ENCODE peak calls at places on chromosomes 2 and 18, in six cellular contexts. O is H9, R is mesendoderm, I is mesenchymal stem cell, D is H1, Y is IMR-90. C is an unnamed sample.
A peak's percentile ranks its signal among the peaks of the same experiment; 100 is the strongest.

GRCh38 chr2:176745543-176746331 is 466.9 kb upstream of the HNRNPA3 start:
- DNase-seq in D (no peak), I (no peak), O (no peak), Y (no peak), R (no peak), C (no peak)

GRCh38 chr2:214365549-214365948 is 45.3 kb upstream of the VWC2L start:
- DNase-seq in Y (no peak), O (no peak), D (no peak), I (no peak), R (no peak), C (no peak)

GRCh38 chr18:10878703-10879102 is 270.7 kb downstream of the PIEZO2 start:
- DNase-seq in R (no peak), O (no peak), I (no peak), Y (no peak), D (no peak), C (no peak)

GRCh38 chr2:183032200-183032794 is 6.0 kb downstream of the NCKAP1 start:
- DNase-seq in O (no peak), Y (peak; percentile 64), I (peak; percentile 64), R (no peak), D (no peak), C (no peak)

GRCh38 chr2:174971868-174972781 is 33.1 kb downstream of the CHN1 start:
- DNase-seq in R (peak; percentile 54), D (no peak), I (peak; percentile 53), Y (peak; percentile 75), O (no peak), C (no peak)

GRCh38 chr2:26792720-26793119 is 6.9 kb downstream of the CENPA start:
- DNase-seq in D (no peak), O (no peak), R (no peak), I (no peak), Y (peak; percentile 12), C (no peak)

GRCh38 chr18:2994190-2994589 is 18.8 kb downstream of the LPIN2 start:
- DNase-seq in Y (no peak), D (no peak), I (no peak), O (no peak), R (no peak), C (no peak)

GRCh38 chr18:76265375-76266225 is 229.4 kb downstream of the ZNF516 start:
- DNase-seq in D (no peak), Y (peak; percentile 38), O (no peak), R (no peak), I (peak; percentile 3), C (no peak)

GRCh38 chr2:149872638-149873037 is 285.1 kb upstream of the MMADHC start:
- DNase-seq in R (no peak), O (no peak), Y (no peak), D (no peak), I (no peak), C (no peak)

GRCh38 chr2:10283106-10284062 is 19.3 kb upstream of the HPCAL1 start:
- DNase-seq in Y (peak; percentile 87), R (peak; percentile 24), D (no peak), I (peak; percentile 96), O (no peak), C (peak; percentile 38)

GRCh38 chr2:191318037-191318728 is 73.0 kb downstream of the MYO1B start:
- DNase-seq in D (no peak), Y (peak; percentile 75), R (peak; percentile 76), O (no peak), I (peak; percentile 49), C (no peak)

GRCh38 chr18:58605027-58606020 is 23.6 kb downstream of the ALPK2 start:
- DNase-seq in D (no peak), R (no peak), I (peak; percentile 84), O (no peak), Y (peak; percentile 87), C (no peak)

GRCh38 chr2:43152711-43153627 is 73.4 kb downstream of the ZFP36L2 start:
- DNase-seq in D (no peak), R (no peak), O (peak; percentile 30), I (no peak), Y (no peak), C (no peak)

GRCh38 chr18:77119101-77119850 is 13.3 kb downstream of the MBP start:
- DNase-seq in I (no peak), D (no peak), O (no peak), R (no peak), Y (no peak), C (no peak)

GRCh38 chr2:45741451-45741850 is 90.0 kb downstream of the PRKCE start:
- DNase-seq in Y (no peak), I (no peak), D (no peak), R (no peak), O (no peak), C (no peak)

GRCh38 chr18:9827211-9827855 is 58.4 kb upstream of the TXNDC2 start:
- DNase-seq in Y (no peak), O (no peak), I (no peak), D (no peak), R (no peak), C (no peak)

GRCh38 chr2:144596074-144596871 is 76.4 kb upstream of the ZEB2 start:
- DNase-seq in O (no peak), R (peak; percentile 49), I (peak; percentile 87), Y (peak; percentile 69), D (no peak), C (no peak)

GRCh38 chr2:182435754-182436153 is 8.9 kb upstream of the PDE1A start:
- DNase-seq in Y (peak; percentile 65), I (peak; percentile 54), R (no peak), O (no peak), D (no peak), C (no peak)

GRCh38 chr2:188676012-188676405 is 298.2 kb upstream of the COL3A1 start:
- DNase-seq in R (no peak), Y (peak; percentile 74), O (no peak), D (no peak), I (peak; percentile 65), C (no peak)

GRCh38 chr18:829432-829831 is 17.4 kb upstream of the YES1 start:
- DNase-seq in Y (no peak), D (no peak), I (no peak), R (no peak), O (no peak), C (no peak)
- H3K9ac ChIP-seq in Y (no peak overlapping the region), D (no peak overlapping the region), I (no peak overlapping the region), R (no peak overlapping the region), O (no peak overlapping the region), C (no peak overlapping the region)

DNA sequence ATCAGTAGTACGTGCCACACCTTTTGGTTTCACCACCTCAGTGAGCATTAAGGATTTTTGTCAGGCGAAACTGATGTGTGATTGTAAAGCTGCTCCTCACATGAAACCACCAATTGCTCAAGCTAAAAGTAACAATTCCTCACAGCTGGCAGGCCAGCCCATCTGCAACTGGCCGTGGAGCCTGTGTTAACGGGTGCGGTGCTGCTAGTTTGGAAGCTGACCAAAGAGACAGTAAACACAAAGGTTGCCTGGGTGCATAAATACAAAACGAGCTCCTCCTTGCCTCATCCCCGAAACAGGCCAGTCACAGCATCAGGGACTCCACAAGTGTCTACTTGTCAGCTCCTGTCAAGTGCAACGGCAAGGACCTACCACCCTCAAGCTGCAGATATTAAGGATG is 32.0 kb downstream of the LGALSL start:
- DNase-seq in I (peak; percentile 17), O (no peak), Y (no peak), D (no peak), R (no peak), C (no peak)
- H3K4me1 ChIP-seq in I (no peaks in the 10 kb centered on the region), O (no peaks in the 10 kb centered on the region), Y (no peaks in the 10 kb centered on the region), D (peaks cover 5% of the 10 kb centered on the region), R (peaks cover 7% of the 10 kb centered on the region), C (peaks cover 9% of the 10 kb centered on the region)

GRCh38 chr2:168237741-168238140 is 9.7 kb downstream of the STK39 start:
- DNase-seq in Y (peak; percentile 82), D (no peak), O (no peak), R (no peak), I (peak; percentile 42), C (no peak)

GRCh38 chr2:168243061-168243460 is 4.3 kb downstream of the STK39 start:
- DNase-seq in Y (no peak), O (no peak), D (no peak), R (no peak), I (no peak), C (no peak)

GRCh38 chr2:168241208-168241607 is 6.2 kb downstream of the STK39 start:
- DNase-seq in Y (no peak), O (no peak), R (peak; percentile 30), D (peak; percentile 51), I (no peak), C (no peak)

GRCh38 chr2:168241746-168242145 is 5.6 kb downstream of the STK39 start:
- DNase-seq in I (peak; percentile 26), Y (no peak), R (no peak), D (no peak), O (no peak), C (no peak)

DNA sequence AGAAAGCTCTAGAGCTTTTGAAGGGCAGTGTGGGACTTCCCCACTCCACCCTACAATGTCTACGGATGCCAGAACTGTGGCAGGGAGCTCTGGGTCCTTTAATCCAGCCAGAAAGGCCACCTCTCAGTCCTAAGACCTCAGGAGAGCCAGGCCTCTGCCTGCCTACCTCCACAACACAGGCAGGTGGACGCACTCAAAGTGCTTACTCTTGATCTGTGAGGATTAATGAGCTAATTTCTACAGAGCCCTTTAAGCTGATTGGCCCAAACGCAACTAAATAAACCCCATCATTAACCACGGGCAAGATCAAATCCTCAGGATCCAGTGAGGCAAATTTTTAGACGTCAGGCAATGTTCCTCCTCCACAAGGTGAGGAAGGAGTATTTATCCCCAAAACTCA is 8.1 kb downstream of the STK39 start:
- DNase-seq in D (no peak), O (no peak), R (no peak), I (no peak), Y (no peak), C (no peak)
- H3K4ac ChIP-seq in D (no peak overlapping the region), O (no peak overlapping the region), R (no peak overlapping the region), I (no peak overlapping the region), Y (no peak overlapping the region), C (no peak overlapping the region)

GRCh38 chr2:102523647-102524046 is 50.6 kb downstream of the SLC9A4 start:
- DNase-seq in D (no peak), R (no peak), O (no peak), I (no peak), Y (no peak), C (no peak)

GRCh38 chr2:102520009-102520408 is 47.0 kb downstream of the SLC9A4 start:
- DNase-seq in O (peak; percentile 47), I (no peak), D (no peak), R (peak; percentile 58), Y (peak; percentile 17), C (peak; percentile 18)

GRCh38 chr2:102520801-102521200 is 47.8 kb downstream of the SLC9A4 start:
- DNase-seq in R (no peak), O (no peak), D (no peak), I (no peak), Y (no peak), C (no peak)

GRCh38 chr2:102522169-102522568 is 49.1 kb downstream of the SLC9A4 start:
- DNase-seq in R (no peak), O (no peak), Y (no peak), D (no peak), I (no peak), C (no peak)

GRCh38 chr2:102522890-102523289 is 49.9 kb downstream of the SLC9A4 start:
- DNase-seq in R (no peak), I (no peak), D (no peak), Y (no peak), O (no peak), C (no peak)
- H3K9ac ChIP-seq in R (no peak overlapping the region), I (no peak overlapping the region), D (no peak overlapping the region), Y (no peak overlapping the region), O (no peak overlapping the region), C (no peak overlapping the region)